ENCODE peak calls at places on chromosomes 7 and 10, in seven cellular contexts. E is WTC11, X is BE2C, L is T-helper 2 cell, H is MCF 10A, K is RPMI7951, B is foreskin fibroblast. M is an unnamed sample.

GRCh38 chr7:96826089-96826488 is 116.4 kb upstream of the SEM1 start:
- DNase-seq in E (no peak), X (no peak), L (no peak), H (peak), K (no peak), B (no peak), M (no peak)

GRCh38 chr7:17304926-17305325 is 6.5 kb downstream of the AHR start:
- DNase-seq in E (no peak), X (no peak), L (no peak), H (peak), K (peak), B (peak), M (no peak)

GRCh38 chr7:1024331-1024761 is 20.0 kb upstream of the GPR146 start:
- DNase-seq in E (no peak), X (no peak), L (no peak), H (no peak), K (no peak), B (no peak), M (no peak)

GRCh38 chr7:7351832-7352231 is 169.5 kb downstream of the C1GALT1 start:
- DNase-seq in E (no peak), X (no peak), L (no peak), H (no peak), K (no peak), B (no peak), M (no peak)

GRCh38 chr10:49066944-49067730 is 48.2 kb downstream of the VSTM4 start:
- DNase-seq in E (no peak), X (no peak), L (no peak), H (no peak), K (no peak), B (no peak), M (no peak)

GRCh38 chr7:27605689-27606269 is 56.9 kb downstream of the HIBADH start:
- DNase-seq in E (no peak), X (no peak), L (no peak), H (peak), K (peak), B (peak), M (no peak)

GRCh38 chr7:112986256-112987031 is 100.2 kb downstream of the GPR85 start:
- DNase-seq in E (no peak), X (no peak), L (no peak), H (peak), K (peak), B (peak), M (no peak)

GRCh38 chr10:16950686-16951681 is 133.8 kb upstream of the RSU1 start:
- DNase-seq in E (peak), X (peak), L (no peak), H (peak), K (peak), B (peak), M (no peak)

GRCh38 chr7:139811106-139811505 is 18.0 kb upstream of the TBXAS1 start:
- DNase-seq in E (no peak), X (no peak), L (no peak), H (no peak), K (peak), B (peak), M (no peak)

GRCh38 chr7:44158060-44158872 is 17.1 kb upstream of the MYL7 start:
- DNase-seq in E (no peak), X (peak), L (no peak), H (no peak), K (peak), B (no peak), M (no peak)

GRCh38 chr7:18558503-18558902 is 63.0 kb downstream of the HDAC9 start:
- DNase-seq in E (no peak), X (no peak), L (no peak), H (no peak), K (peak), B (no peak), M (no peak)

GRCh38 chr7:102319671-102320070 is 33.0 kb downstream of the SH2B2 start:
- DNase-seq in E (no peak), X (no peak), L (no peak), H (no peak), K (no peak), B (no peak), M (no peak)

GRCh38 chr7:44733708-44734481 is 14.8 kb upstream of the ZMIZ2 start:
- DNase-seq in E (no peak), X (no peak), L (no peak), H (peak), K (peak), B (peak), M (no peak)

GRCh38 chr10:59799421-59799820 is 46.2 kb upstream of the MRLN start:
- DNase-seq in E (no peak), X (no peak), L (no peak), H (no peak), K (no peak), B (no peak), M (no peak)

GRCh38 chr7:128210590-128211570 is 30.2 kb upstream of the LEP start:
- DNase-seq in E (no peak), X (no peak), L (no peak), H (no peak), K (no peak), B (no peak), M (no peak)

GRCh38 chr7:70734436-70734835 is 397.5 kb upstream of the GALNT17 start:
- DNase-seq in E (no peak), X (no peak), L (no peak), H (no peak), K (no peak), B (no peak), M (no peak)

GRCh38 chr10:120746016-120746755 is 105.0 kb upstream of the WDR11 start:
- DNase-seq in E (peak), X (no peak), L (no peak), H (no peak), K (no peak), B (no peak), M (no peak)

GRCh38 chr10:77041636-77042258 is 595.9 kb downstream of the KCNMA1 start:
- DNase-seq in E (no peak), X (peak), L (peak), H (no peak), K (peak), B (no peak), M (no peak)

GRCh38 chr7:135242096-135242684 is 8.6 kb downstream of the STRA8 start:
- DNase-seq in E (no peak), X (no peak), L (no peak), H (no peak), K (no peak), B (no peak), M (no peak)

GRCh38 chr10:12350167-12350872 is 973 bp downstream of the CAMK1D start:
- DNase-seq in E (peak), X (peak), L (peak), H (no peak), K (no peak), B (peak), M (peak)

GRCh38 chr10:103695584-103696005 is 159.8 kb downstream of the SH3PXD2A start:
- DNase-seq in E (no peak), X (no peak), L (no peak), H (peak), K (no peak), B (peak), M (no peak)

GRCh38 chr10:132466520-132467463 is 69.8 kb downstream of the PWWP2B start:
- DNase-seq in E (peak), X (peak), L (no peak), H (no peak), K (no peak), B (no peak), M (no peak)

GRCh38 chr7:137975768-137976167 is 26.1 kb downstream of the CREB3L2 start:
- DNase-seq in E (no peak), X (no peak), L (no peak), H (no peak), K (peak), B (peak), M (no peak)

M was measured in T-helper 9 cell.